ENCODE peak calls at places on chromosomes 16 and 17, in ten cellular contexts. V is CD8-positive, alpha-beta T cell; X is B cell; S is nephron progenitor cell; O is cardiac muscle cell; D is brain microvascular endothelial cell; H is PC-9; Q is stromal cell of bone marrow; K is AG04450; G is HT-29. L is an unnamed sample.

GRCh38 chr16:59192551-59193199 is 458.6 kb upstream of the GOT2 start:
- DNase-seq in S (peak), K (no peak), O (peak), H (no peak), D (peak), Q (no peak), X (no peak), G (peak), V (no peak), L (no peak)

GRCh38 chr17:59371426-59372099 is 40.1 kb downstream of the YPEL2 start:
- DNase-seq in S (no peak), O (no peak), H (peak), K (no peak), G (no peak), V (no peak), D (peak), X (no peak), Q (no peak), L (peak)

GRCh38 chr17:65688307-65688706 is 126.9 kb upstream of the AXIN2 start:
- DNase-seq in H (no peak), V (no peak), G (no peak), O (no peak), S (no peak), Q (no peak), K (no peak), X (no peak), D (no peak), L (no peak)

GRCh38 chr17:69468211-69468610 is 53.7 kb downstream of the MAP2K6 start:
- DNase-seq in D (no peak), K (no peak), S (no peak), Q (no peak), H (no peak), O (no peak), V (no peak), X (no peak), G (no peak), L (no peak)

GRCh38 chr17:59377410-59377809 is 46.0 kb downstream of the YPEL2 start:
- DNase-seq in D (no peak), G (no peak), K (no peak), Q (no peak), V (no peak), X (no peak), S (no peak), H (no peak), O (no peak), L (peak)

GRCh38 chr17:76840443-76840767 is 27.8 kb upstream of the MGAT5B start:
- DNase-seq in G (no peak), K (no peak), V (no peak), H (no peak), D (no peak), Q (no peak), O (peak), X (no peak), S (no peak), L (no peak)

GRCh38 chr16:77660311-77660710 is 62.0 kb upstream of the NUDT7 start:
- DNase-seq in Q (no peak), D (peak), O (peak), V (no peak), X (no peak), H (no peak), K (peak), G (peak), S (no peak), L (no peak)

GRCh38 chr16:70679653-70680494 is 6.0 kb downstream of the MTSS2 start:
- DNase-seq in H (no peak), S (peak), X (no peak), D (no peak), K (no peak), V (no peak), Q (no peak), G (no peak), O (peak), L (peak)

GRCh38 chr17:16150251-16150859 is 65.0 kb downstream of the NCOR1 start:
- DNase-seq in O (no peak), Q (no peak), X (no peak), G (peak), H (peak), V (no peak), D (peak), S (no peak), K (peak), L (peak)

GRCh38 chr16:76118344-76118743 is 158.9 kb upstream of the CNTNAP4 start:
- DNase-seq in O (peak), X (no peak), G (peak), S (peak), Q (no peak), H (no peak), V (no peak), K (no peak), D (no peak), L (no peak)

GRCh38 chr16:79449906-79450305 is 150.6 kb downstream of the MAF start:
- DNase-seq in G (no peak), D (no peak), K (no peak), V (no peak), H (no peak), O (no peak), X (no peak), Q (no peak), S (no peak), L (no peak)

GRCh38 chr16:85746431-85747227 is 4.3 kb downstream of the C16orf74 start:
- DNase-seq in G (peak), K (no peak), Q (no peak), D (no peak), H (peak), X (no peak), O (no peak), V (no peak), S (no peak), L (no peak)

GRCh38 chr17:67004191-67004590 is 39.7 kb downstream of the CACNG4 start:
- DNase-seq in H (no peak), S (no peak), O (no peak), D (no peak), V (no peak), G (no peak), Q (no peak), K (no peak), X (no peak), L (no peak)

GRCh38 chr17:29613371-29613837 is 9.3 kb downstream of the CORO6 start:
- DNase-seq in Q (no peak), G (no peak), O (peak), V (peak), D (peak), X (peak), K (no peak), H (no peak), S (peak), L (peak)

GRCh38 chr17:81967533-81968395 is 6.8 kb upstream of the NOTUM start:
- DNase-seq in S (peak), V (peak), Q (peak), H (no peak), G (peak), K (no peak), X (peak), O (peak), D (no peak), L (peak)

GRCh38 chr17:49193513-49194296 is 16.7 kb downstream of the GNGT2 start:
- DNase-seq in Q (peak), K (no peak), S (peak), X (peak), V (no peak), O (peak), G (peak), D (peak), H (peak), L (no peak)

L was measured in hepatic stellate cell.